ENCODE peak calls at places on chromosomes 3 and 15, in five cellular contexts. G is kidney, U is gastrocnemius medialis, C is thyroid gland, M is Caco-2. X is an unnamed sample. For H3K36me3 and H3K4me1, the result is how much of the 10 kb centered on the place peaks cover.

GRCh38 chr15:33098082-33099058 is 96.1 kb downstream of the FMN1 start:
- DNase-seq in G (no peak), U (no peak), C (no peak), M (no peak), X (peak)

GRCh38 chr15:95596487-95596886 is 734.0 kb upstream of the NR2F2 start:
- DNase-seq in G (peak), U (no peak), C (no peak), M (no peak), X (no peak)

GRCh38 chr3:53597136-53597915 is 102.9 kb downstream of the CACNA1D start:
- DNase-seq in G (no peak), U (no peak), C (no peak), M (no peak), X (no peak)

GRCh38 chr15:101293122-101293521 is 1.9 kb downstream of the SNRPA1 start:
- DNase-seq in G (no peak), U (no peak), C (no peak), M (no peak), X (no peak)

GRCh38 chr15:34610388-34610787 is 26.9 kb upstream of the GOLGA8B start:
- DNase-seq in G (no peak), U (no peak), C (no peak), M (no peak), X (no peak)

GRCh38 chr15:40471105-40471777 is 457 bp downstream of the CHST14 start:
- DNase-seq in G (peak), U (no peak), C (no peak), M (no peak), X (no peak)

GRCh38 chr15:98904466-98905048 is 103.0 kb downstream of the PGPEP1L start:
- DNase-seq in G (no peak), U (no peak), C (no peak), M (peak), X (no peak)

GRCh38 chr3:137202941-137203340 is 245.2 kb downstream of the IL20RB start:
- DNase-seq in G (no peak), U (no peak), C (no peak), M (no peak), X (no peak)

GRCh38 chr15:46304320-46304719 is 669.5 kb downstream of the SQOR start:
- DNase-seq in G (no peak), U (no peak), C (no peak), M (peak), X (no peak)

GRCh38 chr3:52503788-52504424 is 8.8 kb downstream of the STAB1 start:
- DNase-seq in G (no peak), U (no peak), C (no peak), M (no peak), X (no peak)

GRCh38 chr3:60304103-60304502 is 947.1 kb downstream of the FHIT start:
- DNase-seq in G (no peak), U (no peak), C (no peak), M (no peak), X (no peak)

GRCh38 chr3:72127213-72127612 is 342.3 kb upstream of the PROK2 start:
- DNase-seq in G (no peak), U (no peak), C (no peak), M (no peak), X (no peak)

GRCh38 chr3:172129534-172129867 is 90.1 kb downstream of the FNDC3B start:
- DNase-seq in G (no peak), U (no peak), C (no peak), M (no peak), X (no peak)

GRCh38 chr3:120144267-120144666 is 50.0 kb upstream of the GSK3B start:
- DNase-seq in G (no peak), U (no peak), C (peak), M (peak), X (peak)

GRCh38 chr15:44370830-44371229 is 56.6 kb upstream of the CTDSPL2 start:
- DNase-seq in G (no peak), U (no peak), C (no peak), M (no peak), X (no peak)

GRCh38 chr15:42419369-42419768 is 60.1 kb downstream of the CAPN3 start:
- DNase-seq in G (no peak), U (no peak), C (no peak), M (no peak), X (no peak)

DNA sequence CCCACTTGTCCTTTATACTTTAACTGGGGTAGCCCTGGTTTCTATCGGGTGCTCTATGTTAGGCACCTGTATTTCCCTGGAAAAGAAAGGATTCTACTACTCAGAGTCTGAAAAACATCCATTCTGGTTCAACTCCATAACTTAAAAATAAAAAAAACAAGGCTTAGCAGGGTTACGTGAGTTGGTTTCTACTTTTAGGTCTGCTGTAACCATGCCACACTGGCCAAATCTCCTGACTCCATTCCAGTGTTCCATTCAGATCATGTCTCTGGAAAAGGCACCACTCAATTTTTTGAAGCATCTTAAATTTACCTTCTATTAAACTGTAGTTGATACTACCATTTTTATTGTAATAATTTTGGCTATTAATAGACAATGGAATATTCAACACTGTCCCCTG is 62.1 kb downstream of the CAPN3 start:
- DNase-seq in G (no peak), U (peak), C (no peak), M (no peak), X (no peak)
- H3K36me3 ChIP-seq in G (under half), U (under half), C (under half), M (under half), X (under half)

GRCh38 chr3:151838574-151839312 is 24.8 kb downstream of the AADAC start:
- DNase-seq in G (peak), U (no peak), C (peak), M (peak), X (peak)
- H3K4me1 ChIP-seq in G (under half), U (under half), C (under half), M (under half), X (under half)

GRCh38 chr3:101677436-101678286 is 729 bp upstream of the ZBTB11 start:
- DNase-seq in G (peak), U (no peak), C (no peak), M (peak), X (no peak)

GRCh38 chr3:101676219-101676764 is 640 bp downstream of the ZBTB11 start:
- DNase-seq in G (peak), U (peak), C (peak), M (peak), X (peak)

GRCh38 chr3:101676765-101677435 is at the start of gene ZBTB11:
- DNase-seq in G (peak), U (peak), C (peak), M (peak), X (peak)

GRCh38 chr3:101685050-101685400 is 1.5 kb downstream of the RPL24 start:
- DNase-seq in G (no peak), U (no peak), C (no peak), M (no peak), X (no peak)

GRCh38 chr3:101680466-101680865 is 3.5 kb upstream of the ZBTB11 start:
- DNase-seq in G (no peak), U (no peak), C (no peak), M (no peak), X (no peak)
- H3K36me3 ChIP-seq in G (under half), U (under half), C (under half), M (under half), X (under half)

DNA sequence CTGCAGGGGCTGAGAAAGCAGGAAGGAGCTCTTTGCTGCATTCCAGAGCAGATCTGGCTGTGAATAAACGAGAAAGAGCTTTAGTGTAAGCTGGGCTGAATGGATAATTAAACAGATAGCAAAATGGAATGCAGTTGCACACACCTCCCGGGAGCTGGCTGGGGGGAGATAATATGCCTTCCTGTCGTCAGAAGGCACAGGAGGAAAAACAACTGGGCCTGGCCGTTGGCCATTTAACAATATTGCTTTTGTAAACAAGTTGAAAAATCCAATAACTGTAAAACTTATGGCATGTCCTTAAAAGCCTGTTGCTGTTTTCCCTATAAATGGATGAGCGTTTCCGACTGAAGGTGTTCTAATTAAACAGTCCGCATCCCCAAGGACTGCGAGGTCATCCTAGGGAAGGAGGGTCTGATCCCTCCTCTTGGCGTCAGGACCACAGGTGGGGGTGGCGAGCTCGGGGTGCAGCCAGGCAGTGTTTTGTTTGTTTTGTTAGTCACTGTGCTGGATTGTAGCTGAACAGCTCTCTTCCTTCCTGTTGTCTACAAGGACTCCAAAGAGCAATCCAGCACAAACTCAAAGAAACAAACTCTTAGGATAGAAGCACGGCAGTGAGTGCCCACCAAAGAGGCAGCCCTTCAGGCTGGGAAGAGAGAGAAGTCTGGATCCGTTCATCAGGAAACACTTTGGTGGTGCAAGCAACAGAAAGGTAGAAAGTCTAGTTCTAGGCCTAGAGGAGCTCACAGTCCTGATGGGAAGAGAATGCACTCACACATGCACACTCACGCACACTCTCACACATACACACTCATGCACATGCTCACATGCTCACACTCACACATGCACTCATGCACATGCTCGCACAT is 133.4 kb upstream of the SMAD3 start:
- DNase-seq in G (no peak), U (no peak), C (peak), M (peak), X (no peak)
- H3K4me1 ChIP-seq in G (under half), U (under half), C (under half), M (half or more), X (under half)

GRCh38 chr3:33130144-33130543 is 16.3 kb downstream of the CRTAP start:
- DNase-seq in G (no peak), U (no peak), C (no peak), M (no peak), X (no peak)
- H3K36me3 ChIP-seq in G (under half), U (under half), C (under half), M (under half), X (under half)

DNA sequence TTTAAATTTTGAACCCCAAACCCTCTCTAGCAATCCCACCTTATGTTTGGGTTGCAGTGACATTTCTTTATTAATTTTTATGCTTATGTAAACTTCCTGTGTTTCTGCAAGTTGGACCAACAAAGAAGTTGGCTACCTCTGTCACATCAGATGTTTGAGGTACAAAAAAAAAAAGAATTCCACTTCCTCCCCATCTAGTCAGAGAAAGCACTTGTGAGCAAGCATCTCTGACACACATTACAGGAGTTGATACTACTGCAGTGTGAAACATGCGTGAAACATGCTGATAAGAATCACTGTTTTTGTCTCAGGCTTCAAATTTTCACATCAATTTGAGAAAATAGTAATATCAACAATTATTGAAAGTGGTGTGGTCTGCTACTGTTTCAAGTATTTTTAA is 1.3 kb downstream of the SCAANT1 start:
- DNase-seq in G (no peak), U (no peak), C (no peak), M (no peak), X (no peak)
- H3K4me1 ChIP-seq in G (under half), U (under half), C (under half), M (under half), X (under half)